ENCODE peak calls at places on chromosomes 16 and 17, in five cellular contexts. C is GM23338, G is IMR-90, L is mucosa of descending colon, B is left lung. U is an unnamed sample.

GRCh38 chr16:30183961-30184429 is 593 bp downstream of the CORO1A start:
- DNase-seq in C (peak), G (no peak), L (peak), B (peak), U (no peak)

GRCh38 chr17:55743103-55743679 is 7.7 kb upstream of the PCTP start:
- DNase-seq in C (no peak), G (no peak), L (peak), B (peak), U (peak)

GRCh38 chr16:87017388-87018012 is 299.7 kb downstream of the C16orf95 start:
- DNase-seq in C (peak), G (peak), L (no peak), B (no peak), U (peak)

GRCh38 chr17:10739341-10739905 is 9.6 kb upstream of the TMEM220 start:
- DNase-seq in C (no peak), G (no peak), L (no peak), B (no peak), U (no peak)

GRCh38 chr17:82257473-82257872 is 16.0 kb downstream of the CSNK1D start:
- DNase-seq in C (peak), G (no peak), L (peak), B (peak), U (peak)

GRCh38 chr16:46991729-46992704 is 18.5 kb upstream of the DNAJA2 start:
- DNase-seq in C (no peak), G (no peak), L (no peak), B (no peak), U (no peak)

GRCh38 chr16:80932725-80933124 is 74.0 kb downstream of the CMC2 start:
- DNase-seq in C (peak), G (peak), L (peak), B (no peak), U (peak)

GRCh38 chr16:2910441-2910840 is 1.3 kb upstream of the FLYWCH1 start:
- DNase-seq in C (no peak), G (peak), L (no peak), B (no peak), U (peak)

GRCh38 chr16:29645699-29646187 is 17.3 kb upstream of the SPN start:
- DNase-seq in C (peak), G (no peak), L (no peak), B (no peak), U (peak)

GRCh38 chr17:20063665-20064648 is 54.8 kb downstream of the SPECC1 start:
- DNase-seq in C (peak), G (peak), L (peak), B (no peak), U (peak)

GRCh38 chr17:72297326-72298115 is 176.7 kb downstream of the SOX9 start:
- DNase-seq in C (no peak), G (peak), L (no peak), B (no peak), U (peak)

GRCh38 chr17:39591958-39592954 is 15.5 kb downstream of the NEUROD2 start:
- DNase-seq in C (peak), G (peak), L (no peak), B (no peak), U (peak)

GRCh38 chr16:88811600-88811849 is 203 bp downstream of the APRT start:
- DNase-seq in C (no peak), G (no peak), L (no peak), B (no peak), U (no peak)

GRCh38 chr16:85479972-85480726 is 133.0 kb upstream of the GSE1 start:
- DNase-seq in C (peak), G (no peak), L (peak), B (no peak), U (no peak)

DNA sequence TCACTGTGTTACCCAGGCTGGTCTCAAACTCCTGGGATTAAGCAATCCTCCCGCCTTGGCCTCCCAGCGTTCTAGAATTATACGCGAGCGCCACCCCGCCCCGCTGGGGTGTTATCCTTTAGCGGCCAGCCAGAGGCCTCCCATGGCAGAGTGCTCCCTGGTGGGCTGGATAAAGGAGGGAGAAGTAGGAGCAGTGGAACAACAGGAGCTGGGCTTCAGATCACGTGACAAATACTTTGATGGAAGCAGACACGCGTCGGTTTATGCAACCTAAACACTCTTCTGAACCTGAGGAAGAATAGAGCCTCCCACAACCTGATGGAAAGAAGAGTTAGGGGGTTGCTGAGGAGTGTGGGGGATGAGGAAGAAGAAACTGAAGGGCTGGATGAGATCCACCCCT is 2114.0 kb downstream of the TP53TG3F start:
- DNase-seq in C (no peak), G (no peak), L (no peak), B (no peak), U (no peak)
- H3K4me3 ChIP-seq in C (no peak), G (no peak), L (no peak), B (no peak), U (no peak)

DNA sequence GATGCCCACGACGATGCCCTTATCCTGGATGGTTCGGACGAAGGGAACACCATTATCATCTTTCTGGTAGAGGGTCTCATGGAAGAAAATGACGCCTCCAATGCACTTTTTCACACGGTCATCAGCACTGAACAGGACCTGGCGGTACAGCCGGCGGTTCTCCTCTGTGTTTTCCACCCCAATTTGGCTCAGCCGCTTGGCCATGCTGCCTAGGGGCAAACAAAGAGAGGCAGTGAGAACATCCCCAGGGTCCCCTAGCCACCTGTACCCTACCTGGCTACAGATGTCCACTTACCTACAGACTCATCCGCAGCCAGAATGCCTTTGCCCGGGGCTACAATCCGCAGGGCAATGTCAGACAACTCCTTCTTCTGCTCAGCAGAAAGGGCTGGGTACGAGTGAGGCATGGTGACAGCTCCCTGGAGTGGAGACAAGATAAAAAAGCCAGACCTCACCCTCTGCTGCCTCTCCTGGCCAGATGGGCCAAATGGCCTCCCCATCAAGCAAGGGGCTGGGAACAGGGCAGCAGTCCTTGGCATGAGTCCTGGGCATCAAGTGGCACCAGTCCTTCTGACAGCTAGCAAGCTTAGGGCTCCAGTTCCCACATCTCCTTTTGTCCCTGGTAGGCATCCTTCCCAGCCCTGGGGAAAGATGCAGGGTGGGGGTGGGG is 1.4 kb downstream of the ALDOC start:
- DNase-seq in C (peak), G (no peak), L (no peak), B (no peak), U (no peak)
- TF ChIP-seq CTCF in C (no peak), G (peak), L (no peak), B (no peak), U (peak)

GRCh38 chr17:48563385-48563838 is 14.7 kb downstream of the HOXB4 start:
- DNase-seq in C (no peak), G (peak), L (peak), B (no peak), U (no peak)

GRCh38 chr17:48563867-48564199 is 14.3 kb downstream of the HOXB4 start:
- DNase-seq in C (no peak), G (no peak), L (peak), B (no peak), U (no peak)

GRCh38 chr17:48562934-48563333 is 15.2 kb downstream of the HOXB4 start:
- DNase-seq in C (no peak), G (no peak), L (peak), B (no peak), U (no peak)

GRCh38 chr17:48560452-48560817 is 15.5 kb upstream of the HOXB2 start:
- DNase-seq in C (no peak), G (no peak), L (no peak), B (no peak), U (no peak)

GRCh38 chr17:48561894-48562810 is 16.0 kb downstream of the HOXB4 start:
- DNase-seq in C (no peak), G (peak), L (peak), B (no peak), U (no peak)
- H3K4me3 ChIP-seq in C (no peak), G (no peak), L (no peak), B (no peak), U (no peak)

GRCh38 chr17:43940630-43941029 is 1.6 kb downstream of the PPY start:
- DNase-seq in C (peak), G (peak), L (no peak), B (no peak), U (peak)
- TF ChIP-seq CTCF in C (peak), G (peak), L (no peak), B (no peak), U (peak)